ENCODE peak calls at places on chromosomes 11 and 22, in seven cellular contexts. I is cardiac muscle cell, A is lung, D is GM23338, E is SK-N-SH, B is dorsolateral prefrontal cortex, P is suprapubic skin. R is an unnamed sample.

GRCh38 chr22:24094966-24095365 is 83.9 kb downstream of the CABIN1 start:
- DNase-seq in I (no peak), A (no peak), D (no peak), E (no peak), B (no peak), P (peak; percentile 27), R (no peak)

GRCh38 chr22:45468872-45469572 is 33.7 kb upstream of the FBLN1 start:
- DNase-seq in I (no peak), A (no peak), D (no peak), E (no peak), B (no peak), P (no peak), R (no peak)

GRCh38 chr22:38923463-38924196 is 33.8 kb upstream of the APOBEC3A start:
- DNase-seq in I (peak; percentile 28), A (peak; percentile 77), D (peak; percentile 62), E (peak; percentile 71), B (peak; percentile 91), P (peak; percentile 81), R (peak; percentile 46)

GRCh38 chr22:25628494-25628893 is 64.0 kb downstream of the GRK3 start:
- DNase-seq in I (no peak), A (no peak), D (no peak), E (no peak), B (no peak), P (no peak), R (no peak)

GRCh38 chr11:1639102-1639620 is 9.6 kb downstream of the KRTAP5-5 start:
- DNase-seq in I (no peak), A (no peak), D (no peak), E (peak; percentile 86), B (no peak), P (no peak), R (no peak)

GRCh38 chr11:94706211-94706610 is 61.9 kb upstream of the AMOTL1 start:
- DNase-seq in I (no peak), A (no peak), D (no peak), E (no peak), B (no peak), P (no peak), R (no peak)

GRCh38 chr11:13940611-13941256 is 21.8 kb upstream of the SPON1 start:
- DNase-seq in I (no peak), A (no peak), D (no peak), E (no peak), B (no peak), P (no peak), R (no peak)

GRCh38 chr22:29457730-29458129 is 19.3 kb downstream of the RFPL1 start:
- DNase-seq in I (peak; percentile 64), A (peak; percentile 37), D (peak; percentile 93), E (peak; percentile 78), B (no peak), P (no peak), R (no peak)

GRCh38 chr11:66142370-66143263 is 72.5 kb downstream of the PACS1 start:
- DNase-seq in I (no peak), A (no peak), D (no peak), E (no peak), B (no peak), P (no peak), R (no peak)

GRCh38 chr11:122235615-122236014 is 119.6 kb upstream of the BLID start:
- DNase-seq in I (peak; percentile 12), A (peak; percentile 40), D (no peak), E (no peak), B (no peak), P (no peak), R (no peak)

DNA sequence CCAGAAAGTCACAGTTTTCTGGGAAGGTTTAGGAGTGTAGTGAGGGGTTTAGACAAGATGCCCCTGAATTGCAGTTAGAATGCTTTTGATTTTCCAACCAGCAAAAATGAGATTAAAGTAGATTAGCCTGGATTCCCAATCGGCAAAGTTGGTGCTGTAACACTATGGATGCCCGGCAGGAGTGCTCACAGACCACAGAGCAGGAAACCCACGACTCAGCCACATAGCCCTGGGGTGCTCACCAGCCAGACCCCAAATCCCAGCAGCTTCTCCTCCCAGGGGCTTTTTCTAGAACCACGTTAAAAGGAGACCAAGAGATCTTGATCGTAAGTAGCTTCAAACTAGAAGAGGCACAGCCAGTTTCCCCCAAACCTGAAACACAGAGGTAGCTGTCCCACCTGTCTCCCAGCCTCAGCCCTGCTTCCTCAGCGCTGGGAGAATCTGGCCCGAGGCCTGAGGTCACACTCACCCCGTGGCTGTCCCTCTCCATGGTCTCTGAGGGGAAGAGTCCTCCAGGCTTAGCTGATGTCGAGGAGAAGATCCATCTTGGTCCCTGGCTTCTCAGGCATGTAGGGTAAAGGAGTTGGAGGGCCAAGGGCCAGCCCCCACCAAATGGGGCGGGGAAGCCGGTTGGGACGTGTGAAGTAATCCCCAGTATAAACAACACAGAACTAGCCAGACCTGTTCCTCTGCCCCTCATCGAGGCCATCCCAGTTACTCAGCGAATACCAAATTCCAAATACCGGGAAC is at the start of gene TMPRSS13:
- DNase-seq in I (no peak), A (peak; percentile 75), D (peak; percentile 55), E (no peak), B (peak; percentile 30), P (no peak), R (no peak)
- H3K4me3 ChIP-seq in I (no peak within 1 kb of the TSS), A (no peak within 1 kb of the TSS), D (no peak within 1 kb of the TSS), E (no peak within 1 kb of the TSS), B (no peak within 1 kb of the TSS), P (peak within 1 kb of the TSS; percentile 14), R (no peak within 1 kb of the TSS)

DNA sequence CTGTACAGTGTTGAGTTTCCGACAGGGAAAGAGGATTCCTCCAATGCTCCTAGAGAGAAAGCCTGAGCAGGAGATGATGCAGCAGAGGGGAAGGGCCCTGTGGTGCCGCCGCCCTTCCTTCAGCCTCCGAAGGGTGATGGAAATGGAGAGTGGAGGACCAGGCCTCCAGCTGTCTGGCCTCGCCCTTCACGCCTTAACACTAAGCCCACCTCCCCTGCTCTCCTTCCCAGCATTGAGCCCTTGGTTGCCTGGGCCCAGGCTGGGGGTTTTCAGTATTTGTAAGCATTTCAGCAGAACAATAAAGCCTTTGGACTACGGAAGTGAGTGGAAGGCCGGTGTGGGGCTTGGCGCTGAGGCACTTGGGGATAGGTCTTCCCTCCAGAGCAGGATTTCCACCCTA is 21.7 kb downstream of the TREH start:
- DNase-seq in I (no peak), A (no peak), D (no peak), E (no peak), B (no peak), P (no peak), R (peak; percentile 60)
- TF ChIP-seq CTCF in I (no peak), A (no peak), D (no peak), E (no peak), B (no peak), P (no peak), R (no peak)

GRCh38 chr11:73660497-73661034 is 14.2 kb downstream of the PLEKHB1 start:
- DNase-seq in I (no peak), A (no peak), D (no peak), E (no peak), B (peak; percentile 51), P (no peak), R (no peak)
- H3K27ac ChIP-seq in I (no peak overlapping the region), A (no peak overlapping the region), D (no peak overlapping the region), E (no peak overlapping the region), B (peak overlapping the region; percentile 77), P (no peak overlapping the region), R (no peak overlapping the region)

GRCh38 chr22:30574095-30574981 is at the start of gene GAL3ST1:
- DNase-seq in I (peak; percentile 53), A (no peak), D (peak; percentile 74), E (peak; percentile 89), B (peak; percentile 88), P (no peak), R (no peak)
- H3K4me3 ChIP-seq in I (peak within 1 kb of the TSS; percentile 29), A (no peak within 1 kb of the TSS), D (peak within 1 kb of the TSS; percentile 74), E (no peak within 1 kb of the TSS), B (peak within 1 kb of the TSS; percentile 75), P (peak within 1 kb of the TSS; percentile 20), R (peak within 1 kb of the TSS; percentile 66)

DNA sequence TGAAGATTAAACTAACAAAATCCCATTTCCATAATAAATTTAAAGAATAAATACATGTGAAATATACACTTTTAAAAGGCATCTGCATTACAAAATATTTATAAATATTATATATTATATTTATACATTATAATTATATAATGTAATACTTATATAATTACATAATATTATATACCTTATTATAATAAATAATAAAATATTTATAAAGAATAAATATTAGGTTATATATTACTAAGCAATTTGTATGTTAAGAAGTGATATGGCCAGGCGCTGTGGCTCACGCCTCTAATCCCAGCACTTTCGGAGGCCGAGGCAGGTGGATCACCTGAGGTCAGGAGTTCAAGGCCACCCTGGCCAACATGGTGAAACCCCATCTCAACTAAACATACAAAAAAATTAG is 97.8 kb downstream of the CADM1 start:
- DNase-seq in I (no peak), A (no peak), D (no peak), E (no peak), B (no peak), P (no peak), R (no peak)
- TF ChIP-seq CTCF in I (no peak), A (no peak), D (no peak), E (no peak), B (no peak), P (no peak), R (no peak)

R was measured in ascending aorta.